ENCODE peak calls at places on chromosomes 13 and 19, in seven cellular contexts. One of them, this sample, is unnamed.

GRCh38 chr19:31000913-31001312 is 348.3 kb downstream of the TSHZ3 start:
- DNase-seq in A549: no peak
- DNase-seq in transverse colon: no peak
- DNase-seq in ovary: no peak
- DNase-seq in stomach: no peak
- DNase-seq in suprapubic skin: no peak
- DNase-seq in tibial nerve: no peak
- DNase-seq in this sample: no peak

GRCh38 chr13:106246817-106247216 is 288.6 kb downstream of the EFNB2 start:
- DNase-seq in transverse colon: no peak
- DNase-seq in tibial nerve: no peak
- DNase-seq in A549: no peak
- DNase-seq in ovary: no peak
- DNase-seq in suprapubic skin: no peak
- DNase-seq in stomach: no peak
- DNase-seq in this sample: no peak

GRCh38 chr19:13968999-13969398 is 16.7 kb downstream of the DCAF15 start:
- DNase-seq in tibial nerve: no peak
- DNase-seq in A549: no peak
- DNase-seq in transverse colon: no peak
- DNase-seq in suprapubic skin: no peak
- DNase-seq in ovary: no peak
- DNase-seq in stomach: no peak
- DNase-seq in this sample: no peak

GRCh38 chr13:78589206-78589605 is 14.1 kb downstream of the POU4F1 start:
- DNase-seq in tibial nerve: no peak
- DNase-seq in stomach: no peak
- DNase-seq in A549: no peak
- DNase-seq in transverse colon: no peak
- DNase-seq in suprapubic skin: no peak
- DNase-seq in ovary: no peak
- DNase-seq in this sample: no peak

GRCh38 chr19:3669134-3669436 is 31.2 kb downstream of the PIP5K1C start:
- DNase-seq in suprapubic skin: no peak
- DNase-seq in stomach: no peak
- DNase-seq in tibial nerve: no peak
- DNase-seq in transverse colon: no peak
- DNase-seq in ovary: no peak
- DNase-seq in A549: no peak
- DNase-seq in this sample: no peak

GRCh38 chr19:15378529-15379082 is 981 bp downstream of the AKAP8 start:
- DNase-seq in A549: peak; percentile 18
- DNase-seq in suprapubic skin: no peak
- DNase-seq in tibial nerve: peak; percentile 30
- DNase-seq in transverse colon: peak; percentile 64
- DNase-seq in ovary: no peak
- DNase-seq in stomach: peak; percentile 59
- DNase-seq in this sample: peak; percentile 69

GRCh38 chr13:60143775-60144174 is 20.0 kb downstream of the DIAPH3 start:
- DNase-seq in tibial nerve: no peak
- DNase-seq in suprapubic skin: no peak
- DNase-seq in stomach: no peak
- DNase-seq in A549: no peak
- DNase-seq in ovary: no peak
- DNase-seq in transverse colon: no peak
- DNase-seq in this sample: no peak

GRCh38 chr19:16614941-16615340 is 13.1 kb downstream of the MED26 start:
- DNase-seq in stomach: no peak
- DNase-seq in ovary: no peak
- DNase-seq in transverse colon: no peak
- DNase-seq in suprapubic skin: no peak
- DNase-seq in A549: no peak
- DNase-seq in tibial nerve: no peak
- DNase-seq in this sample: no peak

GRCh38 chr19:50486823-50487515 is 10.3 kb upstream of the GARIN5A start:
- DNase-seq in A549: no peak
- DNase-seq in transverse colon: no peak
- DNase-seq in tibial nerve: no peak
- DNase-seq in suprapubic skin: no peak
- DNase-seq in ovary: no peak
- DNase-seq in stomach: no peak
- DNase-seq in this sample: no peak

GRCh38 chr13:80462037-80462436 is 121.1 kb upstream of the SPRY2 start:
- DNase-seq in transverse colon: no peak
- DNase-seq in suprapubic skin: no peak
- DNase-seq in tibial nerve: no peak
- DNase-seq in stomach: no peak
- DNase-seq in A549: no peak
- DNase-seq in ovary: no peak
- DNase-seq in this sample: no peak

GRCh38 chr13:69619651-69620050 is 488.0 kb upstream of the ATXN8OS start:
- DNase-seq in ovary: no peak
- DNase-seq in suprapubic skin: no peak
- DNase-seq in transverse colon: no peak
- DNase-seq in A549: no peak
- DNase-seq in stomach: no peak
- DNase-seq in tibial nerve: no peak
- DNase-seq in this sample: no peak

GRCh38 chr13:33639158-33639557 is 178.8 kb upstream of the RFC3 start:
- DNase-seq in stomach: no peak
- DNase-seq in suprapubic skin: no peak
- DNase-seq in transverse colon: peak; percentile 22
- DNase-seq in tibial nerve: peak; percentile 50
- DNase-seq in A549: no peak
- DNase-seq in ovary: peak; percentile 76
- DNase-seq in this sample: no peak

GRCh38 chr13:113407531-113408393 is 43.8 kb upstream of the GRTP1 start:
- DNase-seq in tibial nerve: no peak
- DNase-seq in suprapubic skin: peak; percentile 71
- DNase-seq in stomach: no peak
- DNase-seq in A549: no peak
- DNase-seq in transverse colon: no peak
- DNase-seq in ovary: no peak
- DNase-seq in this sample: no peak

GRCh38 chr13:78603240-78603947 is at the start of gene POU4F1:
- DNase-seq in tibial nerve: no peak
- DNase-seq in suprapubic skin: no peak
- DNase-seq in A549: peak; percentile 50
- DNase-seq in transverse colon: peak; percentile 69
- DNase-seq in stomach: no peak
- DNase-seq in ovary: no peak
- DNase-seq in this sample: peak; percentile 48

GRCh38 chr13:33281951-33282595 is 3.5 kb downstream of the STARD13 start:
- DNase-seq in stomach: no peak
- DNase-seq in tibial nerve: no peak
- DNase-seq in transverse colon: no peak
- DNase-seq in ovary: no peak
- DNase-seq in suprapubic skin: no peak
- DNase-seq in A549: no peak
- DNase-seq in this sample: no peak

GRCh38 chr13:40254394-40254793 is 412.0 kb downstream of the FOXO1 start:
- DNase-seq in transverse colon: no peak
- DNase-seq in suprapubic skin: no peak
- DNase-seq in stomach: no peak
- DNase-seq in ovary: no peak
- DNase-seq in tibial nerve: no peak
- DNase-seq in A549: no peak
- DNase-seq in this sample: no peak

GRCh38 chr19:50717026-50717723 is 2.4 kb downstream of the SHANK1 start:
- DNase-seq in stomach: no peak
- DNase-seq in A549: no peak
- DNase-seq in suprapubic skin: no peak
- DNase-seq in ovary: no peak
- DNase-seq in tibial nerve: no peak
- DNase-seq in transverse colon: no peak
- DNase-seq in this sample: no peak

GRCh38 chr13:98567140-98567539 is 9.8 kb downstream of the STK24 start:
- DNase-seq in suprapubic skin: no peak
- DNase-seq in stomach: no peak
- DNase-seq in ovary: no peak
- DNase-seq in A549: no peak
- DNase-seq in transverse colon: no peak
- DNase-seq in tibial nerve: no peak
- DNase-seq in this sample: no peak

GRCh38 chr13:98571955-98572662 is 4.8 kb downstream of the STK24 start:
- DNase-seq in stomach: no peak
- DNase-seq in transverse colon: peak; percentile 73
- DNase-seq in A549: no peak
- DNase-seq in suprapubic skin: no peak
- DNase-seq in ovary: no peak
- DNase-seq in tibial nerve: no peak
- DNase-seq in this sample: peak; percentile 65

GRCh38 chr13:98575009-98575866 is 1.7 kb downstream of the STK24 start:
- DNase-seq in ovary: no peak
- DNase-seq in A549: no peak
- DNase-seq in stomach: no peak
- DNase-seq in transverse colon: no peak
- DNase-seq in tibial nerve: no peak
- DNase-seq in suprapubic skin: no peak
- DNase-seq in this sample: no peak

GRCh38 chr13:98575876-98576214 is 1.1 kb downstream of the STK24 start:
- DNase-seq in stomach: no peak
- DNase-seq in A549: no peak
- DNase-seq in tibial nerve: no peak
- DNase-seq in ovary: no peak
- DNase-seq in suprapubic skin: no peak
- DNase-seq in transverse colon: no peak
- DNase-seq in this sample: no peak

DNA sequence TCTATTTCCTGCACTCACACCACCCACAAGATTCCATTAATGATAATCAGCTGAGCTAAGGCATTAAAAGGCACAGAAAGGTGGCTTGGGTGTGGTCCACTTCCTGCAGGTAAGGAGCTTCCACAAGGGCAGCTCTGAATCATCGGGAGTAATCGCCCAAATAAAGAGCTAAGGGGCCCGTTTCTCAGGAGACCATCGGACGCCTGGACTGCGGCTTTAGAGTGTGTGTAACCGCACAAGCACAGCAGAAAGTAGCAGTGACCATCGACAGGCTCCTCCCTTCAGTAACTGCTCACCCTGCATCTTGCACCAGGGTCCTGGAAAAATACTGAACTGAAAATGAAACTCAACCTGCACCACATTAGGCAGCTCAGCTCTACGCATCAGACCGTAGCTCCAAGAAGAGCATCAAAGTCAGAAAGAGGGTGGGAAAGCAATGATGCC is 6.0 kb downstream of the STK24 start:
- DNase-seq in transverse colon: peak; percentile 61
- DNase-seq in suprapubic skin: no peak
- DNase-seq in ovary: no peak
- DNase-seq in A549: no peak
- DNase-seq in tibial nerve: no peak
- DNase-seq in stomach: peak; percentile 43
- DNase-seq in this sample: no peak
- TF ChIP-seq EP300 in transverse colon: no peak
- TF ChIP-seq EP300 in suprapubic skin: no peak
- TF ChIP-seq EP300 in ovary: no peak
- TF ChIP-seq EP300 in A549: no peak
- TF ChIP-seq EP300 in tibial nerve: no peak
- TF ChIP-seq EP300 in stomach: no peak
- TF ChIP-seq EP300 in this sample: no peak

GRCh38 chr19:45469132-45469834 is 1.5 kb downstream of the FOSB start:
- DNase-seq in stomach: peak; percentile 95
- DNase-seq in tibial nerve: peak; percentile 94
- DNase-seq in A549: peak; percentile 78
- DNase-seq in transverse colon: peak; percentile 95
- DNase-seq in ovary: peak; percentile 94
- DNase-seq in suprapubic skin: peak; percentile 97
- DNase-seq in this sample: peak; percentile 95
- TF ChIP-seq POLR2A in stomach: no peak
- TF ChIP-seq POLR2A in tibial nerve: peak; percentile 67
- TF ChIP-seq POLR2A in A549: peak; percentile 28
- TF ChIP-seq POLR2A in transverse colon: peak; percentile 83
- TF ChIP-seq POLR2A in ovary: peak; percentile 72
- TF ChIP-seq POLR2A in suprapubic skin: peak; percentile 15
- TF ChIP-seq POLR2A in this sample: peak; percentile 68

GRCh38 chr19:38856813-38857212 is 7.0 kb upstream of the HNRNPL start:
- DNase-seq in stomach: no peak
- DNase-seq in tibial nerve: no peak
- DNase-seq in suprapubic skin: no peak
- DNase-seq in ovary: no peak
- DNase-seq in transverse colon: no peak
- DNase-seq in A549: no peak
- DNase-seq in this sample: no peak

GRCh38 chr19:38861368-38861767 is 11.6 kb upstream of the HNRNPL start:
- DNase-seq in transverse colon: no peak
- DNase-seq in tibial nerve: no peak
- DNase-seq in A549: no peak
- DNase-seq in stomach: no peak
- DNase-seq in suprapubic skin: no peak
- DNase-seq in ovary: no peak
- DNase-seq in this sample: no peak

GRCh38 chr19:38867176-38867780 is 10.8 kb downstream of the RINL start:
- DNase-seq in stomach: no peak
- DNase-seq in suprapubic skin: no peak
- DNase-seq in tibial nerve: no peak
- DNase-seq in A549: no peak
- DNase-seq in ovary: no peak
- DNase-seq in transverse colon: no peak
- DNase-seq in this sample: no peak

GRCh38 chr19:38862321-38863059 is 12.7 kb upstream of the HNRNPL start:
- DNase-seq in ovary: no peak
- DNase-seq in suprapubic skin: no peak
- DNase-seq in transverse colon: peak; percentile 59
- DNase-seq in stomach: no peak
- DNase-seq in A549: no peak
- DNase-seq in tibial nerve: peak; percentile 60
- DNase-seq in this sample: no peak
- TF ChIP-seq EP300 in ovary: no peak
- TF ChIP-seq EP300 in suprapubic skin: no peak
- TF ChIP-seq EP300 in transverse colon: peak; percentile 49
- TF ChIP-seq EP300 in stomach: no peak
- TF ChIP-seq EP300 in A549: no peak
- TF ChIP-seq EP300 in tibial nerve: no peak
- TF ChIP-seq EP300 in this sample: no peak

DNA sequence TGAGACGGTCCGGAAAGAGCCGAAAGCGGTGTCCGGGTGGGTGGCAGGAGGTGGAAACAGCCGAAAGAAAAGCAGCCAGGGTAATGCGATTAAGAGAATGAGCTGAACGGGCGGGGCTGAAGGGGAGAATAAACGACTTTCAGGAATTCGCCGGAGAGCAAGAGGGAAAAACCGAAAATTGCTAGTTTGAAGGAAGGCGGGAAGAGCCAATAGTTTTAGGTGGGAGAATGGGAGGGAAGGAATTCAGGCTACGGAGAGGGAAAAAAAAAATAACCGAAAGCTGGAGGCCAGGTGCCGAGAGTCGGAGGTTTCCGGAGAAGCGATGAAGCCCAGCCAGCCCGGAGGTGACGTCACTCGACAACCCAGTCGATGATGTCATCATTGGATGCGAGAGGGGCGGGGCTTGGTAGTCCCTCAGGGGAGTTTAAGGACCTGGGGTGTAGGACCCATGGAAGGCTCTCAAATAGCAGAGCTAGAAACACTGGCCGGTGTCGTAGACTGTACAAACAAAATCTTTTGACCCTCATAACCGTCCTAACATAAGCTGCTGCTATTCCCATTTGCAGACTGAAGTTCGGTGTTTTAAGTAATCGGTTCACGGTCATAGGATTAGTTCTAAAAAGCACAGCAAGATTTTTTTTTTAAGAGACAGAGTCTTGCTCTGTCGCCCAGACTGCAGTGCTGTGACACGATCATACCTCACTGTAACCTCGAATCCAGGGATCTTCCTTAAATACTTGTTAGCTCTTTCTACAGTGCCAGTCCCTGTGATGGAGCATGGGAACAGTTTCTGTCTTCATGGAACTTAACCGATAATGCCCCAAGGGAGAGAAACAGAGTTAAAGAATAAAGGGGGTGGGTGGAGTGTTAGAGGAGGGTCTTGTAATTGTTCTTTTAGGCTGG is at the start of gene ZC3H4:
- DNase-seq in ovary: peak; percentile 98
- DNase-seq in suprapubic skin: peak; percentile 99
- DNase-seq in transverse colon: peak; percentile 98
- DNase-seq in A549: peak; percentile 97
- DNase-seq in stomach: peak; percentile 97
- DNase-seq in tibial nerve: peak; percentile 97
- DNase-seq in this sample: peak; percentile 96
- TF ChIP-seq POLR2A in ovary: peak; percentile 78
- TF ChIP-seq POLR2A in suprapubic skin: peak; percentile 30
- TF ChIP-seq POLR2A in transverse colon: peak; percentile 64
- TF ChIP-seq POLR2A in A549: no peak
- TF ChIP-seq POLR2A in stomach: no peak
- TF ChIP-seq POLR2A in tibial nerve: peak; percentile 78
- TF ChIP-seq POLR2A in this sample: peak; percentile 51